ENCODE peak calls at places on chromosomes 2 and 18, in seven cellular contexts. A is midbrain, G is mucosa of descending colon, I is Kasumi-1, S is skeletal muscle cell, R is Caco-2, L is ovary. W is an unnamed sample.

GRCh38 chr2:71303849-71304248 is 27.7 kb upstream of the ZNF638 start:
- DNase-seq in A (no peak), G (no peak), I (no peak), S (no peak), R (no peak), L (no peak), W (no peak)

GRCh38 chr2:233501198-233502076 is 65.1 kb downstream of the USP40 start:
- DNase-seq in A (peak), G (no peak), I (no peak), S (peak), R (no peak), L (no peak), W (no peak)

GRCh38 chr2:168961450-168962229 is 60.5 kb downstream of the G6PC2 start:
- DNase-seq in A (peak), G (no peak), I (peak), S (peak), R (peak), L (no peak), W (peak)

GRCh38 chr2:73841912-73842738 is 13.4 kb downstream of the STAMBP start:
- DNase-seq in A (no peak), G (peak), I (no peak), S (no peak), R (no peak), L (no peak), W (no peak)

GRCh38 chr2:160039166-160039903 is 23.1 kb downstream of the PLA2R1 start:
- DNase-seq in A (no peak), G (no peak), I (no peak), S (peak), R (no peak), L (peak), W (no peak)

GRCh38 chr18:36186461-36187137 is 698 bp upstream of the MOCOS start:
- DNase-seq in A (no peak), G (peak), I (peak), S (no peak), R (peak), L (peak), W (peak)

GRCh38 chr2:17759805-17760204 is 5.9 kb downstream of the GEN1 start:
- DNase-seq in A (no peak), G (no peak), I (no peak), S (no peak), R (no peak), L (no peak), W (no peak)

GRCh38 chr2:43980902-43981301 is 14.9 kb downstream of the LRPPRC start:
- DNase-seq in A (no peak), G (no peak), I (no peak), S (no peak), R (no peak), L (no peak), W (no peak)

GRCh38 chr2:129912066-129912820 is 67.2 kb upstream of the RAB6C start:
- DNase-seq in A (no peak), G (no peak), I (no peak), S (no peak), R (peak), L (no peak), W (no peak)

GRCh38 chr18:47418746-47419145 is 167.3 kb upstream of the SKOR2 start:
- DNase-seq in A (no peak), G (no peak), I (no peak), S (no peak), R (no peak), L (no peak), W (no peak)

GRCh38 chr2:29841386-29842004 is 79.9 kb downstream of the ALK start:
- DNase-seq in A (peak), G (no peak), I (peak), S (no peak), R (no peak), L (no peak), W (peak)

GRCh38 chr2:101007415-101008345 is 5.6 kb downstream of the RPL31 start:
- DNase-seq in A (no peak), G (no peak), I (no peak), S (no peak), R (no peak), L (no peak), W (no peak)

GRCh38 chr2:126953483-126953882 is 54.8 kb downstream of the TEX51 start:
- DNase-seq in A (no peak), G (no peak), I (no peak), S (no peak), R (no peak), L (no peak), W (no peak)

GRCh38 chr2:169039702-169040101 is 8.6 kb upstream of the ABCB11 start:
- DNase-seq in A (no peak), G (no peak), I (peak), S (no peak), R (no peak), L (no peak), W (peak)

GRCh38 chr2:220044383-220044782 is 417.0 kb downstream of the SLC4A3 start:
- DNase-seq in A (no peak), G (no peak), I (no peak), S (no peak), R (no peak), L (no peak), W (no peak)

GRCh38 chr18:36697905-36698304 is 130.9 kb downstream of the TPGS2 start:
- DNase-seq in A (no peak), G (no peak), I (no peak), S (peak), R (no peak), L (no peak), W (no peak)

GRCh38 chr2:60553992-60554648 is 666 bp upstream of the BCL11A start:
- DNase-seq in A (peak), G (peak), I (peak), S (no peak), R (no peak), L (peak), W (peak)

GRCh38 chr18:41126541-41127235 is 828.3 kb upstream of the PIK3C3 start:
- DNase-seq in A (no peak), G (no peak), I (no peak), S (no peak), R (no peak), L (no peak), W (no peak)

GRCh38 chr2:231037731-231038482 is 584 bp downstream of the C2orf72 start:
- DNase-seq in A (peak), G (peak), I (no peak), S (no peak), R (no peak), L (no peak), W (peak)

GRCh38 chr2:66839551-66840320 is 404.8 kb downstream of the MEIS1 start:
- DNase-seq in A (no peak), G (no peak), I (no peak), S (peak), R (no peak), L (no peak), W (no peak)

GRCh38 chr2:203909192-203909945 is 27.2 kb upstream of the ICOS start:
- DNase-seq in A (peak), G (no peak), I (peak), S (peak), R (no peak), L (no peak), W (no peak)

GRCh38 chr2:7633556-7634153 is 716.4 kb downstream of the RNF144A start:
- DNase-seq in A (no peak), G (no peak), I (no peak), S (no peak), R (no peak), L (no peak), W (no peak)

GRCh38 chr18:37294951-37295350 is 270.6 kb downstream of the CELF4 start:
- DNase-seq in A (no peak), G (peak), I (peak), S (no peak), R (no peak), L (no peak), W (no peak)

GRCh38 chr2:26809876-26810577 is 24.2 kb downstream of the CENPA start:
- DNase-seq in A (peak), G (no peak), I (peak), S (no peak), R (no peak), L (no peak), W (no peak)

GRCh38 chr2:181846359-181846758 is 45.2 kb upstream of the ITPRID2 start:
- DNase-seq in A (no peak), G (no peak), I (peak), S (no peak), R (no peak), L (no peak), W (no peak)

GRCh38 chr18:60038731-60039130 is 138.9 kb downstream of the PMAIP1 start:
- DNase-seq in A (no peak), G (no peak), I (no peak), S (no peak), R (no peak), L (no peak), W (no peak)

GRCh38 chr2:219270055-219270372 is 9.2 kb upstream of the DNAJB2 start:
- DNase-seq in A (no peak), G (no peak), I (no peak), S (no peak), R (no peak), L (no peak), W (no peak)